ENCODE peak calls at places on chromosome 15, in four cellular contexts. Y is brain microvascular endothelial cell, O is astrocyte of the spinal cord, C is NCI-H1105 treated with DMSO at 0.1 percent for 48 hours. N is an unnamed sample.

GRCh38 chr15:74845581-74845980 is 2.6 kb upstream of the ULK3 start:
- DNase-seq in Y (no peak), O (no peak), C (no peak), N (no peak)

GRCh38 chr15:32843211-32843907 is 125.6 kb downstream of the GREM1 start:
- DNase-seq in Y (no peak), O (no peak), C (no peak), N (no peak)

GRCh38 chr15:71455107-71455506 is 339.8 kb downstream of the THSD4 start:
- DNase-seq in Y (no peak), O (no peak), C (peak), N (peak)

GRCh38 chr15:75347222-75348033 is 589 bp downstream of the NEIL1 start:
- DNase-seq in Y (no peak), O (no peak), C (no peak), N (peak)

GRCh38 chr15:50248994-50249586 is 16.4 kb downstream of the HDC start:
- DNase-seq in Y (no peak), O (no peak), C (no peak), N (no peak)

GRCh38 chr15:66594344-66594743 is 28.5 kb upstream of the LCTL start:
- DNase-seq in Y (no peak), O (no peak), C (no peak), N (peak)

GRCh38 chr15:73964736-73965093 is 27.4 kb downstream of the STOML1 start:
- DNase-seq in Y (peak), O (peak), C (peak), N (peak)

GRCh38 chr15:101489236-101489632 is 273 bp downstream of the PCSK6 start:
- DNase-seq in Y (no peak), O (no peak), C (peak), N (peak)

GRCh38 chr15:82679626-82680199 is 30.0 kb downstream of the AP3B2 start:
- DNase-seq in Y (no peak), O (no peak), C (no peak), N (no peak)

GRCh38 chr15:100111103-100112060 is 230.4 kb downstream of the ADAMTS17 start:
- DNase-seq in Y (peak), O (peak), C (no peak), N (peak)

GRCh38 chr15:33871911-33872760 is 96.2 kb upstream of the CHRM5 start:
- DNase-seq in Y (no peak), O (no peak), C (no peak), N (peak)

GRCh38 chr15:64636101-64636500 is 139.3 kb downstream of the RBPMS2 start:
- DNase-seq in Y (no peak), O (peak), C (no peak), N (no peak)

GRCh38 chr15:46260937-46261336 is 626.1 kb downstream of the SQOR start:
- DNase-seq in Y (no peak), O (no peak), C (no peak), N (peak)

GRCh38 chr15:80864666-80865065 is 85.5 kb downstream of the CEMIP start:
- DNase-seq in Y (no peak), O (no peak), C (no peak), N (no peak)

GRCh38 chr15:39167114-39168058 is 413.5 kb upstream of the THBS1 start:
- DNase-seq in Y (no peak), O (no peak), C (no peak), N (no peak)

GRCh38 chr15:27408428-27408827 is 437.4 kb downstream of the GABRG3 start:
- DNase-seq in Y (no peak), O (no peak), C (no peak), N (no peak)

GRCh38 chr15:92579486-92579885 is 76.1 kb downstream of the FAM174B start:
- DNase-seq in Y (no peak), O (no peak), C (no peak), N (no peak)

GRCh38 chr15:56236197-56236596 is 7.5 kb downstream of the RFX7 start:
- DNase-seq in Y (no peak), O (no peak), C (no peak), N (no peak)

GRCh38 chr15:41965441-41966413 is 6.6 kb downstream of the EHD4 start:
- DNase-seq in Y (no peak), O (no peak), C (no peak), N (peak)

GRCh38 chr15:66658057-66658456 is 44.0 kb upstream of the SMAD6 start:
- DNase-seq in Y (no peak), O (no peak), C (no peak), N (no peak)

GRCh38 chr15:63035977-63036376 is 6.6 kb upstream of the TPM1 start:
- DNase-seq in Y (no peak), O (no peak), C (no peak), N (no peak)

GRCh38 chr15:24919446-24919845 is 35.3 kb upstream of the SNRPN start:
- DNase-seq in Y (no peak), O (no peak), C (no peak), N (peak)

GRCh38 chr15:29090617-29091466 is 178.8 kb downstream of the NSMCE3 start:
- DNase-seq in Y (no peak), O (no peak), C (peak), N (peak)

GRCh38 chr15:98440917-98441316 is 207.4 kb upstream of the IGF1R start:
- DNase-seq in Y (no peak), O (no peak), C (no peak), N (no peak)

GRCh38 chr15:73150831-73151230 is 98.6 kb downstream of the NEO1 start:
- DNase-seq in Y (no peak), O (no peak), C (no peak), N (no peak)

GRCh38 chr15:71515375-71516186 is 294.8 kb upstream of the NR2E3 start:
- DNase-seq in Y (no peak), O (no peak), C (no peak), N (no peak)

GRCh38 chr15:83446904-83447708 is at the start of gene SH3GL3:
- DNase-seq in Y (peak), O (peak), C (peak), N (peak)

GRCh38 chr15:69666441-69666882 is 213.8 kb downstream of the RPLP1 start:
- DNase-seq in Y (peak), O (peak), C (no peak), N (no peak)

GRCh38 chr15:60372756-60373155 is 25.0 kb downstream of the ANXA2 start:
- DNase-seq in Y (no peak), O (no peak), C (no peak), N (peak)

GRCh38 chr15:52082197-52083036 is 30.2 kb downstream of the BCL2L10 start:
- DNase-seq in Y (no peak), O (peak), C (no peak), N (no peak)

GRCh38 chr15:99631256-99631655 is 65.5 kb downstream of the MEF2A start:
- DNase-seq in Y (no peak), O (no peak), C (no peak), N (no peak)

GRCh38 chr15:39789736-39790135 is 7.1 kb upstream of the FSIP1 start:
- DNase-seq in Y (no peak), O (no peak), C (no peak), N (no peak)